ENCODE peak calls at places on chromosomes 4 and X, in five cellular contexts. L is AG04450, U is GM12864, P is suprapubic skin, Y is coronary artery. T is an unnamed sample.

GRCh38 chr4:107279729-107280128 is 243.6 kb upstream of the DKK2 start:
- DNase-seq in L (no peak), U (no peak), P (no peak), Y (no peak), T (no peak)

GRCh38 chr4:8044244-8044643 is 104.6 kb upstream of the AFAP1 start:
- DNase-seq in L (no peak), U (no peak), P (no peak), Y (no peak), T (no peak)

GRCh38 chr4:98260047-98260578 is 1.1 kb upstream of the RAP1GDS1 start:
- DNase-seq in L (no peak), U (no peak), P (peak; percentile 82), Y (peak; percentile 80), T (no peak)

GRCh38 chr4:88106205-88106604 is 52.2 kb downstream of the ABCG2 start:
- DNase-seq in L (no peak), U (no peak), P (no peak), Y (no peak), T (no peak)

GRCh38 chrX:63746278-63746677 is 38.7 kb downstream of the ARHGEF9 start:
- DNase-seq in L (no peak), U (no peak), P (no peak), Y (no peak), T (no peak)

GRCh38 chrX:15242899-15243555 is 26.9 kb downstream of the ASB9 start:
- DNase-seq in L (peak; percentile 0), U (peak; percentile 2), P (no peak), Y (no peak), T (no peak)

GRCh38 chrX:130125090-130125489 is 14.8 kb upstream of the ELF4 start:
- DNase-seq in L (no peak), U (no peak), P (no peak), Y (no peak), T (no peak)

GRCh38 chrX:12446342-12447075 is 308.2 kb downstream of the FRMPD4 start:
- DNase-seq in L (no peak), U (no peak), P (no peak), Y (no peak), T (no peak)

GRCh38 chr4:138305055-138305454 is 62.9 kb upstream of the SLC7A11 start:
- DNase-seq in L (no peak), U (no peak), P (no peak), Y (no peak), T (no peak)

GRCh38 chr4:67158669-67159068 is 386.6 kb downstream of the CENPC start:
- DNase-seq in L (no peak), U (no peak), P (no peak), Y (no peak), T (no peak)

GRCh38 chrX:19121466-19121865 is 802 bp downstream of the ADGRG2 start:
- DNase-seq in L (no peak), U (no peak), P (no peak), Y (no peak), T (no peak)

GRCh38 chr4:4801013-4801412 is 58.5 kb upstream of the MSX1 start:
- DNase-seq in L (no peak), U (no peak), P (no peak), Y (no peak), T (peak; percentile 56)

GRCh38 chr4:141389649-141390048 is 169.0 kb downstream of the ZNF330 start:
- DNase-seq in L (no peak), U (no peak), P (no peak), Y (no peak), T (no peak)

DNA sequence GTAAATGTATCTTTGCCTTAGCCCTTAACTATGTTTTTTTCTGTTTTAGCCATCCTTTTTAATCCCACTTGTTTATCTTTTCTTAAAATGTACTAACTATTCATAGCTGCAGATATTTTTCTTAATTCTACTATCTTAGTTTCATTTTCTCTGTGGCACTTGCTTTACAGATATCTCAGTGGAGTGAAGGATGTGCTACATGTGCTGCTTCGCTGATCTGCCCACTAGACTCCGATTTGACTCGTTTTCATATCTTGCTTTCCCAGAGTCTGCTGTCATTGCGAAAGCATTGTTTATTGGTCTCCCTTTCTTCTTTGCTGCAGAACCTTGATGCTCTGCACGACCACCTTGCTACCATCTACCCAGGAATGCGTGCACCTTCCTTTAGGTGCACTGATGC is 30.6 kb downstream of the GUCY1B1 start:
- DNase-seq in L (no peak), U (no peak), P (no peak), Y (no peak), T (no peak)
- H3K4me3 ChIP-seq in L (no peak overlapping the region), U (no peak overlapping the region), P (no peak overlapping the region), Y (peak overlapping the region; percentile 52), T (no peak overlapping the region)

DNA sequence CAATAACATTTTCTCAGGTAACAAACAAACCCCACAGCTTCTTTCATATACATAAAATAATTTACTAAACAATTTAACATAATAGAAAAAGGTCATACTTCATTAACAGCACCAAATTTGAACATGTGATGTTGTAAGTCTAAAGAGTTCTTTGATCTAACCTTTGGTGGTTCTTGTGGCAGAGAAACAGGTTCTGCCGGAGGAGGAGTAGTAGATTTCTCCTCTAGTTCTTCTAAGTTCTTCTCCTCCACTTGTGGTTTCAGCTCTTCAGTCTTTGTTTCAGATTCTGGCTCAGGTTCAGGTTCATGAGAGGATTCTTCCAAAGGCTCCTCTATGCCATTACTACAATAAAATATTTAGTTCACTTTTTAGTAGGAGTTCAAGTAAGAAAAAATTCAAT is 18.3 kb downstream of the G3BP2 start:
- DNase-seq in L (no peak), U (no peak), P (no peak), Y (no peak), T (no peak)
- TF ChIP-seq CTCF in L (no peak), U (no peak), P (no peak), Y (no peak), T (no peak)

GRCh38 chr4:101102114-101102752 is 245.1 kb downstream of the PPP3CA start:
- DNase-seq in L (peak; percentile 66), U (no peak), P (peak; percentile 78), Y (peak; percentile 74), T (peak; percentile 63)

GRCh38 chr4:101101072-101101471 is 246.3 kb downstream of the PPP3CA start:
- DNase-seq in L (no peak), U (no peak), P (no peak), Y (no peak), T (no peak)

GRCh38 chr4:101099001-101099400 is 248.3 kb downstream of the PPP3CA start:
- DNase-seq in L (no peak), U (no peak), P (no peak), Y (no peak), T (no peak)

GRCh38 chr4:101103381-101104142 is 243.8 kb downstream of the PPP3CA start:
- DNase-seq in L (no peak), U (peak; percentile 38), P (no peak), Y (no peak), T (no peak)

GRCh38 chr4:101104264-101105052 is 242.9 kb downstream of the PPP3CA start:
- DNase-seq in L (no peak), U (no peak), P (no peak), Y (no peak), T (no peak)
- H3K4me3 ChIP-seq in L (no peak overlapping the region), U (no peak overlapping the region), P (no peak overlapping the region), Y (no peak overlapping the region), T (no peak overlapping the region)

GRCh38 chrX:131792789-131793462 is 230.2 kb upstream of the STK26 start:
- DNase-seq in L (no peak), U (no peak), P (no peak), Y (peak; percentile 89), T (no peak)
- TF ChIP-seq CTCF in L (no peak), U (no peak), P (peak; percentile 71), Y (no peak), T (no peak)

GRCh38 chrX:74422576-74423288 is 1.4 kb downstream of the SLC16A2 start:
- DNase-seq in L (peak; percentile 37), U (no peak), P (peak; percentile 80), Y (peak; percentile 79), T (no peak)
- H3K4me3 ChIP-seq in L (peak overlapping the region; percentile 68), U (no peak overlapping the region), P (peak overlapping the region; percentile 58), Y (peak overlapping the region; percentile 77), T (peak overlapping the region; percentile 63)

GRCh38 chr4:182819751-182820150 is 97.4 kb downstream of the DCTD start:
- DNase-seq in L (no peak), U (no peak), P (no peak), Y (peak; percentile 46), T (no peak)
- TF ChIP-seq CTCF in L (no peak), U (no peak), P (no peak), Y (no peak), T (no peak)

GRCh38 chr4:113976937-113977855 is 2.3 kb downstream of the ARSJ start:
- DNase-seq in L (no peak), U (no peak), P (no peak), Y (no peak), T (no peak)

GRCh38 chr4:113973349-113973748 is 6.1 kb downstream of the ARSJ start:
- DNase-seq in L (no peak), U (no peak), P (no peak), Y (no peak), T (no peak)

GRCh38 chr4:113974467-113974866 is 5.0 kb downstream of the ARSJ start:
- DNase-seq in L (no peak), U (no peak), P (no peak), Y (no peak), T (no peak)

GRCh38 chr4:113978105-113978504 is 1.3 kb downstream of the ARSJ start:
- DNase-seq in L (no peak), U (no peak), P (no peak), Y (no peak), T (no peak)

DNA sequence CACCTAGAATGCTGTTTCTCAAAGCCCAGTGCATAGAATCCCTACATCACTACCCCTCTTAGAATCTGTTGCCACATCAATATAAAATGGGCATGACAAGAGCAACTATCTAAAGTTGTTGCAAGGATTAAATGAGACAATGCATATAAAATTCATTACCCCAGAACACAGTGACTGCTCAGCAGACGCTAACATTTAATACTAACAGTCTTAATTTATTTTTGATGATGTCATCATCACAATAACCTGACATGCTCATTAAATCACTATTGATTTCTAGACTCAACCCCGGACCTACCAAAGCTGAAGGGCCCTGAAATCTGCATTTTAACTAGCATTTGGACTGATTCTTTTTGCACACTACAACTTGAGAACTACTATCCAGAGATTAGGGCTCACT is 3.9 kb downstream of the ARSJ start:
- DNase-seq in L (no peak), U (no peak), P (no peak), Y (no peak), T (no peak)
- H3K4me3 ChIP-seq in L (peak overlapping the region; percentile 83), U (no peak overlapping the region), P (no peak overlapping the region), Y (peak overlapping the region; percentile 80), T (peak overlapping the region; percentile 83)

DNA sequence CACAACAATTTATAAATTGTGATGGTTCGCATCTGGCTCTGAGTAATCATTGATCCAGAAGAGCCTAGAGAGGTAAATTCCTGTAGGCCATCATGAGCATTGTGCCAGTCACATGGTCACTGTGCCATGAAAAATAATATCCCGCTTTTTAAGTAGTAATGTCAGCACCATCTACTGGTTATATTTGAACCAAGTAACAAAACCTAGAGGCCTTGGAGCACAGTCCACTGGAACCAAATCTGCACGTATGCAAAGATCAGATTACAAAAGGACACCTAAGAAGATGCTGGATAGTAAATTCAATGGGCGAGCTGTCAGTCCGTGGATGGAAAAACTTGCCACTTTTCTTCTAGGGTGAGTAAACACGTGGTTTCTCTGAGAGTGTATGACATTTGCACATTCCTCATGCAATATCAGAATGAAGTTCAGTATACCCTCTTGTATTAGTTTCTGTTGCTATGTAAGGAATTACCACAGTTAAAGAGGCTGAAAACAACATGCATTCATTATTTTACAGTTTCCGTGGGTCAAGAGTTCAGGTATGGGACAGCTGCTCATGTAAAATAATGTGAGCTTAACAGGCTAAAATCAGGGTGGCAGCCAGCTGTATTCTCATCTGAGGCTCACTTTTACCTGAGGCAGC is 26.9 kb downstream of the FAM114A1 start:
- DNase-seq in L (no peak), U (no peak), P (no peak), Y (no peak), T (no peak)
- TF ChIP-seq CTCF in L (no peak), U (no peak), P (no peak), Y (no peak), T (no peak)